ENCODE peak calls at places on chromosomes 12 and 14, in five cellular contexts. I is ovary, S is AG10803, K is heart left ventricle, N is astrocyte of the spinal cord. L is an unnamed sample.
A peak's percentile ranks its signal among the peaks of the same experiment; 100 is the strongest.

GRCh38 chr12:130041983-130042812 is 120.1 kb upstream of the FZD10 start:
- DNase-seq in I (peak; percentile 33), K (no peak), S (no peak), N (no peak), L (peak; percentile 20)

GRCh38 chr12:28024231-28024995 is 51.9 kb upstream of the PTHLH start:
- DNase-seq in S (peak; percentile 87), I (no peak), K (no peak), N (peak; percentile 86), L (no peak)

GRCh38 chr12:1797991-1798733 is 22.2 kb upstream of the LRTM2 start:
- DNase-seq in N (no peak), S (no peak), I (peak; percentile 32), K (peak; percentile 25), L (no peak)

GRCh38 chr12:108907861-108908302 is 28.0 kb downstream of the DAO start:
- DNase-seq in I (no peak), N (no peak), K (no peak), S (peak; percentile 28), L (no peak)

GRCh38 chr14:104244221-104245011 is 106.0 kb downstream of the KIF26A start:
- DNase-seq in I (no peak), N (no peak), S (no peak), K (no peak), L (no peak)

GRCh38 chr12:131511803-131512564 is 198.9 kb upstream of the SFSWAP start:
- DNase-seq in N (no peak), I (no peak), S (no peak), K (no peak), L (no peak)

GRCh38 chr12:1848146-1848545 is 27.8 kb downstream of the LRTM2 start:
- DNase-seq in I (peak; percentile 3), K (no peak), S (no peak), N (no peak), L (no peak)

GRCh38 chr12:16325426-16325825 is 22.0 kb upstream of the MGST1 start:
- DNase-seq in N (no peak), K (no peak), I (no peak), S (no peak), L (peak; percentile 27)

GRCh38 chr14:100305446-100306255 is 593 bp downstream of the SLC25A29 start:
- DNase-seq in N (peak; percentile 31), K (no peak), S (no peak), I (peak; percentile 79), L (no peak)

GRCh38 chr14:83006071-83006670 is 1472.5 kb upstream of the SEL1L start:
- DNase-seq in N (no peak), K (no peak), S (no peak), I (no peak), L (peak; percentile 10)

GRCh38 chr12:38906482-38907170 is 1.2 kb upstream of the CPNE8 start:
- DNase-seq in I (peak; percentile 89), K (peak; percentile 91), S (peak; percentile 82), N (peak; percentile 83), L (peak; percentile 88)

GRCh38 chr12:83472772-83473171 is 786.1 kb downstream of the TMTC2 start:
- DNase-seq in K (no peak), I (no peak), S (no peak), N (no peak), L (no peak)

GRCh38 chr14:69850086-69850735 is 29.0 kb upstream of the SMOC1 start:
- DNase-seq in S (no peak), N (peak; percentile 3), I (no peak), K (no peak), L (no peak)

GRCh38 chr12:55637467-55637866 is 775 bp downstream of the OR10P1 start:
- DNase-seq in K (no peak), N (no peak), I (no peak), S (no peak), L (no peak)

GRCh38 chr14:64506751-64507150 is 2.2 kb downstream of the ZBTB1 start:
- DNase-seq in S (no peak), N (no peak), K (no peak), I (no peak), L (no peak)

GRCh38 chr12:639566-639965 is 23.7 kb downstream of the NINJ2 start:
- DNase-seq in S (no peak), K (no peak), I (no peak), N (no peak), L (no peak)

GRCh38 chr12:31369712-31370521 is 44.0 kb upstream of the SINHCAF start:
- DNase-seq in I (peak; percentile 48), N (peak; percentile 50), K (peak; percentile 33), S (peak; percentile 54), L (no peak)

GRCh38 chr14:67516679-67517078 is 16.4 kb upstream of the PLEKHH1 start:
- DNase-seq in I (no peak), S (no peak), K (no peak), N (no peak), L (no peak)

GRCh38 chr14:67514650-67515385 is 18.3 kb upstream of the PLEKHH1 start:
- DNase-seq in K (peak; percentile 40), S (peak; percentile 33), N (peak; percentile 32), I (peak; percentile 49), L (peak; percentile 38)

GRCh38 chr14:67519406-67519805 is 13.7 kb upstream of the PLEKHH1 start:
- DNase-seq in N (no peak), K (no peak), S (no peak), I (no peak), L (no peak)

GRCh38 chr14:67515386-67516079 is 17.6 kb upstream of the PLEKHH1 start:
- DNase-seq in S (no peak), K (no peak), I (no peak), N (no peak), L (no peak)

GRCh38 chr14:67517083-67517482 is 16.0 kb upstream of the PLEKHH1 start:
- DNase-seq in S (peak; percentile 17), N (peak; percentile 30), I (peak; percentile 23), K (no peak), L (no peak)
- TF ChIP-seq CTCF in S (peak; percentile 24), N (peak; percentile 19), I (no peak), K (no peak), L (no peak)

DNA sequence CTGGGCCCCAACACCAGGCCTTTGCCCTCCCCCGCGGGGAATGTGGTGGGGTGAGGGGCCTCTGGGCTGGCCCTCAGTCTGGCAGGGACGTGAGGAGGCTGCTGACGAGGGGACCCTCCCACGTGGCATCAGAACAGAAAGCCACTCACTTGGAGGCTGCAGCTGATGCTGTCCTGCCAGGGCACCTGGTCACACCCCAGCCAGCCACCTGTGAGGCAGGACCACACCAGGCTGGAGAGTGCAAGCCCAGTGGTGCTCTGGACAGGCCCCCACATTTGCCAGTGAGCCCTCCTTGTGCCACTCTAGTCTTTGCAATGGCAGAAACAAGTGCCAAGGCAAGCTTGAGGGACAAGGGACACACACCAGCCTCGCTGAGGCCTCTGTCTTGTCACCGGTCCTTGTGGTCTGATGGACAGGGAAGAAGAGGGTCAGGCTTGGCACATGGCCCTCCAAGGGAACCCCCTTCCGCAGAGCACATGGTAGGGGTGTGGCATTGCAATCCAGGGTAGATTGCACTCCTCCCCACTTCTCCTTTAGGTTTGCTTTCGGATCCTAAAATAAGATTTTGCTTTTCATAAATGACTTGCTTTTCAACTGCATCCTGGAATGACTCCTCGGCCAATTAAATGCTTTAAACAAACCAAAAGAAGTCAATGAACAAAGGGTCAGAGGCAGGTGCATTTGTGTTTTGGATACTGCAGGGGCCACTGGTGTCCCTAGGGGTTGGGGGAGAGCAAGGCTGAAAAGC is 53.7 kb downstream of the CCDC88C start:
- DNase-seq in I (no peak), S (no peak), K (no peak), N (no peak), L (no peak)
- TF ChIP-seq CTCF in I (no peak), S (no peak), K (no peak), N (no peak), L (no peak)

GRCh38 chr12:113196996-113197395 is 11.5 kb downstream of the RITA1 start:
- DNase-seq in K (peak; percentile 65), I (peak; percentile 74), N (peak; percentile 76), S (peak; percentile 81), L (peak; percentile 88)
- TF ChIP-seq CTCF in K (peak; percentile 61), I (peak; percentile 61), N (peak; percentile 81), S (peak; percentile 89), L (peak; percentile 66)

GRCh38 chr14:34053666-34054065 is 102.8 kb upstream of the EGLN3 start:
- DNase-seq in N (no peak), S (peak; percentile 40), I (peak; percentile 66), K (peak; percentile 70), L (no peak)
- TF ChIP-seq CTCF in N (no peak), S (no peak), I (no peak), K (peak; percentile 19), L (no peak)

GRCh38 chr12:42570076-42570475 is 19.5 kb downstream of the PRICKLE1 start:
- DNase-seq in I (no peak), K (no peak), S (no peak), N (no peak), L (no peak)

GRCh38 chr12:42574879-42575278 is 14.7 kb downstream of the PRICKLE1 start:
- DNase-seq in K (no peak), N (no peak), I (no peak), S (peak; percentile 40), L (no peak)

GRCh38 chr12:42571327-42572009 is 18.1 kb downstream of the PRICKLE1 start:
- DNase-seq in N (no peak), K (no peak), S (no peak), I (no peak), L (no peak)

GRCh38 chr12:42575717-42576116 is 13.8 kb downstream of the PRICKLE1 start:
- DNase-seq in S (no peak), I (no peak), K (no peak), N (no peak), L (no peak)
- TF ChIP-seq CTCF in S (no peak), I (no peak), K (no peak), N (no peak), L (no peak)

GRCh38 chr14:20841096-20841495 is 38.5 kb upstream of the RNASE1 start:
- DNase-seq in I (no peak), K (no peak), N (no peak), S (no peak), L (no peak)

GRCh38 chr14:20834899-20835298 is 32.3 kb upstream of the RNASE1 start:
- DNase-seq in N (no peak), K (no peak), I (no peak), S (no peak), L (no peak)

GRCh38 chr14:20830831-20831230 is 28.2 kb upstream of the RNASE1 start:
- DNase-seq in S (no peak), I (no peak), N (no peak), K (no peak), L (no peak)

DNA sequence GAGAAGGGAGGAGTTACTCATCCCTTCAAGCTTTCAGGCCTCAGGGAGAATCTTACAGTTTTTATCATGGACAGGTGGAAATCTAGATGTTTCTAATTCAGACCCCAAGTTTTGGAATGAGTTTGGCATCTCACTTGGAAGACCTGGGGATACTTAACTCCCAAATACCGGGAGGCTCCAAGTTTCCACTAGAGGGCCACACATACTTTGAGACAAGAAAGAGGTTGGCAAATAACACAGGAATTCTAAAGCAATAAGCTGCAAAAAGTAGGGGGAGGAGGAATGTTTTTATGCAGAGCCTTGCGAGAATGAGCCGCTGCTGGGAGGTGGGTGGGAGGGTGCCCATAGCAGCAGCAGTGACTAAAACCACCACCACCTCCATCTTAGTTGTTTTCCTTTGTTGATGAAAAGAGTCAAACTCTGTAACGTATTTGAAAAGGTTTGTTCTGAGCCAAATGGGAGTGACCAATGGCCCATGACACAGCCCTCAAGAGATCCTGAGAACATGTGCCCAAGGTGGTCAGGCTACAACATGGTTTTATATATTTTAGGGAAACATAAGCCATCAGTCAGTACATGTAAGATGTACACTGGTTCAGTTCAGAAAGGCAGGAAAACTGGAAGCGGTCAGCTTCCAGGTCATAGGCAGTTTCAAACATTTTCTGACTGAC is 34.2 kb upstream of the RNASE1 start:
- DNase-seq in I (no peak), N (no peak), K (no peak), S (peak; percentile 53), L (peak; percentile 39)
- TF ChIP-seq CTCF in I (no peak), N (peak; percentile 25), K (no peak), S (peak; percentile 57), L (no peak)